ENCODE peak calls at places on chromosomes 6 and 20, in six cellular contexts. T is GM23248; A is activated gamma-delta T cell; E is GM12864; X is activated T-helper 1 cell treated with anti-CD3 and anti-CD28 coated beads, Interleukin-2, amount 50 U/mL, for 16 hours; R is fibroblast of villous mesenchyme. Q is an unnamed sample.

GRCh38 chr20:23565503-23566056 is 2.7 kb downstream of the CST9L start:
- DNase-seq in A (no peak), R (no peak), T (no peak), X (no peak), E (no peak), Q (no peak)

GRCh38 chr20:63651942-63652191 is 1.4 kb downstream of the STMN3 start:
- DNase-seq in R (no peak), T (no peak), A (no peak), X (no peak), E (no peak), Q (no peak)

GRCh38 chr6:71433441-71433840 is 144.8 kb downstream of the OGFRL1 start:
- DNase-seq in X (no peak), A (no peak), T (no peak), E (no peak), R (no peak), Q (no peak)

GRCh38 chr20:8121666-8122065 is 10.4 kb upstream of the PLCB1 start:
- DNase-seq in E (no peak), R (no peak), A (no peak), X (no peak), T (no peak), Q (no peak)

GRCh38 chr6:144722925-144723324 is 437.8 kb downstream of the UTRN start:
- DNase-seq in R (no peak), A (no peak), T (no peak), E (no peak), X (no peak), Q (no peak)

GRCh38 chr6:37702314-37702713 is 4.6 kb upstream of the MDGA1 start:
- DNase-seq in X (no peak), A (no peak), R (no peak), T (no peak), E (no peak), Q (no peak)

GRCh38 chr6:77630019-77630418 is 22.8 kb upstream of the MEI4 start:
- DNase-seq in R (no peak), A (no peak), E (no peak), T (no peak), X (no peak), Q (no peak)

GRCh38 chr20:31508517-31509244 is 5.6 kb upstream of the HM13 start:
- DNase-seq in E (no peak), X (no peak), A (no peak), R (no peak), T (no peak), Q (no peak)

GRCh38 chr6:38404355-38404754 is 235.4 kb downstream of the BTBD9 start:
- DNase-seq in X (no peak), A (no peak), T (no peak), R (no peak), E (no peak), Q (no peak)

GRCh38 chr6:118464620-118465019 is 83.5 kb upstream of the PLN start:
- DNase-seq in E (no peak), A (no peak), R (no peak), T (no peak), X (no peak), Q (no peak)

GRCh38 chr6:93008385-93008784 is 411.0 kb downstream of the EPHA7 start:
- DNase-seq in E (no peak), A (no peak), X (no peak), R (no peak), T (no peak), Q (no peak)

GRCh38 chr6:41088451-41088850 is 15.7 kb downstream of the NFYA start:
- DNase-seq in T (no peak), X (no peak), A (no peak), R (no peak), E (no peak), Q (no peak)

GRCh38 chr20:57774111-57774880 is 64.5 kb upstream of the PMEPA1 start:
- DNase-seq in E (no peak), X (no peak), A (no peak), R (no peak), T (no peak), Q (no peak)

GRCh38 chr6:38143191-38144154 is 323.9 kb downstream of the ZFAND3 start:
- DNase-seq in X (no peak), R (no peak), E (no peak), A (no peak), T (no peak), Q (no peak)

GRCh38 chr20:11807070-11807741 is 110.5 kb upstream of the BTBD3 start:
- DNase-seq in R (peak; percentile 71), T (peak; percentile 93), A (no peak), X (no peak), E (no peak), Q (no peak)

GRCh38 chr6:16766043-16766521 is 4.8 kb upstream of the ATXN1 start:
- DNase-seq in A (no peak), X (peak; percentile 5), T (peak; percentile 97), E (no peak), R (peak; percentile 79), Q (no peak)

Q was measured in colonic mucosa.